ENCODE peak calls at places on chromosomes 5 and 9, in seven cellular contexts. L is nucleus accumbens, M is cerebellum, C is NCI-H446, I is endothelial cell, P is astrocyte of the spinal cord, W is adrenal gland. Y is an unnamed sample.

GRCh38 chr9:114303571-114303970 is 19.3 kb upstream of the ORM1 start:
- DNase-seq in W (peak), C (no peak), P (no peak), L (no peak), M (no peak), I (no peak), Y (no peak)

GRCh38 chr5:126577415-126577814 is 17.6 kb downstream of the ALDH7A1 start:
- DNase-seq in L (no peak), C (no peak), I (no peak), W (no peak), P (no peak), M (no peak), Y (no peak)

GRCh38 chr9:76394896-76395244 is 644 bp upstream of the RFK start:
- DNase-seq in P (no peak), L (peak), W (peak), M (peak), C (no peak), I (peak), Y (peak)

GRCh38 chr9:21561502-21561901 is 79.4 kb upstream of the IFNE start:
- DNase-seq in P (no peak), W (no peak), L (no peak), I (no peak), C (no peak), M (no peak), Y (no peak)

GRCh38 chr5:134462047-134462575 is 50.4 kb upstream of the CDKN2AIPNL start:
- DNase-seq in M (no peak), C (no peak), P (no peak), I (no peak), L (no peak), W (no peak), Y (no peak)

GRCh38 chr9:99860266-99860665 is 38.6 kb downstream of the NR4A3 start:
- DNase-seq in P (no peak), W (no peak), I (no peak), M (no peak), C (peak), L (no peak), Y (no peak)

GRCh38 chr5:134077926-134078580 is 36.4 kb upstream of the TCF7 start:
- DNase-seq in P (no peak), L (no peak), W (no peak), M (no peak), C (no peak), I (no peak), Y (no peak)

GRCh38 chr9:98899399-98900056 is 44.2 kb upstream of the COL15A1 start:
- DNase-seq in M (no peak), C (no peak), W (peak), L (no peak), I (no peak), P (peak), Y (no peak)

GRCh38 chr5:121006206-121006605 is 542.1 kb downstream of the PRR16 start:
- DNase-seq in I (no peak), P (no peak), W (no peak), M (no peak), L (no peak), C (no peak), Y (no peak)

GRCh38 chr5:72554897-72555296 is 47.7 kb upstream of the ZNF366 start:
- DNase-seq in C (no peak), M (no peak), I (no peak), W (no peak), L (no peak), P (no peak), Y (no peak)

GRCh38 chr5:141992349-141992963 is 20.4 kb downstream of the GNPDA1 start:
- DNase-seq in P (peak), C (peak), M (peak), I (peak), L (peak), W (peak), Y (peak)

GRCh38 chr5:5483880-5484595 is 61.6 kb downstream of the ICE1 start:
- DNase-seq in M (no peak), L (no peak), W (no peak), P (no peak), I (no peak), C (no peak), Y (no peak)

GRCh38 chr9:70945301-70945700 is 176.1 kb downstream of the TRPM3 start:
- DNase-seq in L (no peak), P (peak), M (no peak), C (no peak), W (no peak), I (no peak), Y (no peak)

GRCh38 chr9:93257808-93258331 is 73.9 kb downstream of the WNK2 start:
- DNase-seq in M (no peak), I (no peak), P (no peak), W (peak), C (no peak), L (no peak), Y (no peak)

GRCh38 chr5:51375084-51375483 is 8.2 kb upstream of the ISL1 start:
- DNase-seq in M (no peak), C (no peak), W (no peak), L (no peak), P (no peak), I (no peak), Y (no peak)

GRCh38 chr5:124080256-124080655 is 568.3 kb downstream of the CSNK1G3 start:
- DNase-seq in W (no peak), P (no peak), L (no peak), I (no peak), M (no peak), C (no peak), Y (no peak)

GRCh38 chr5:141672071-141672855 is 9.8 kb downstream of the ARAP3 start:
- DNase-seq in I (no peak), W (no peak), C (no peak), L (no peak), P (no peak), M (no peak), Y (no peak)

GRCh38 chr5:140295414-140295813 is 7.5 kb downstream of the PFDN1 start:
- DNase-seq in M (no peak), P (peak), I (no peak), W (peak), L (no peak), C (peak), Y (no peak)

GRCh38 chr5:142120247-142120935 is 11.8 kb downstream of the NDFIP1 start:
- DNase-seq in I (no peak), C (no peak), P (peak), W (no peak), L (no peak), M (no peak), Y (no peak)

GRCh38 chr5:149776376-149777305 is 46.5 kb downstream of the PPARGC1B start:
- DNase-seq in W (no peak), L (no peak), P (no peak), C (no peak), M (no peak), I (no peak), Y (no peak)

GRCh38 chr5:83474170-83474796 is 2.7 kb downstream of the VCAN start:
- DNase-seq in I (peak), C (peak), P (peak), L (peak), W (peak), M (peak), Y (peak)

GRCh38 chr5:180069589-180070247 is 1.8 kb downstream of the RNF130 start:
- DNase-seq in P (peak), W (peak), I (no peak), C (no peak), L (peak), M (no peak), Y (no peak)

GRCh38 chr5:103908327-103909099 is 345.9 kb upstream of the NUDT12 start:
- DNase-seq in M (no peak), L (no peak), C (no peak), W (no peak), I (no peak), P (no peak), Y (no peak)

GRCh38 chr5:127865273-127865672 is 162.1 kb downstream of the CCDC192 start:
- DNase-seq in W (no peak), P (no peak), M (no peak), C (no peak), L (no peak), I (no peak), Y (no peak)

GRCh38 chr5:178325311-178326053 is 92.9 kb upstream of the PHYKPL start:
- DNase-seq in C (no peak), L (no peak), P (no peak), I (no peak), W (no peak), M (no peak), Y (no peak)

GRCh38 chr9:137095664-137096517 is 9.1 kb downstream of the MAN1B1 start:
- DNase-seq in M (no peak), P (no peak), C (no peak), L (no peak), W (no peak), I (no peak), Y (no peak)

GRCh38 chr5:141695627-141696180 is 13.7 kb upstream of the ARAP3 start:
- DNase-seq in L (no peak), I (no peak), M (no peak), W (no peak), P (no peak), C (peak), Y (no peak)

GRCh38 chr5:150068961-150069618 is 17.3 kb downstream of the CSF1R start:
- DNase-seq in I (no peak), W (peak), P (no peak), L (no peak), M (no peak), C (no peak), Y (no peak)

GRCh38 chr9:89079421-89079820 is 88.2 kb downstream of the S1PR3 start:
- DNase-seq in I (no peak), M (no peak), C (no peak), L (no peak), W (no peak), P (no peak), Y (no peak)

GRCh38 chr5:136191304-136192014 is 1.5 kb downstream of the SMIM32 start:
- DNase-seq in M (no peak), W (no peak), L (no peak), I (peak), P (no peak), C (no peak), Y (no peak)

GRCh38 chr5:643811-644271 is 31.7 kb downstream of the CEP72 start:
- DNase-seq in P (peak), L (no peak), M (no peak), I (no peak), W (no peak), C (no peak), Y (no peak)

GRCh38 chr9:32782476-32783167 is 718 bp upstream of the TMEM215 start:
- DNase-seq in M (no peak), I (peak), P (no peak), W (no peak), C (no peak), L (no peak), Y (no peak)

GRCh38 chr5:127936439-127936972 is 147.1 kb upstream of the SLC12A2 start:
- DNase-seq in M (no peak), C (no peak), L (no peak), W (no peak), I (no peak), P (no peak), Y (no peak)

GRCh38 chr5:128345247-128345646 is 192.8 kb downstream of the FBN2 start:
- DNase-seq in P (no peak), M (no peak), L (no peak), I (no peak), C (no peak), W (no peak), Y (no peak)

GRCh38 chr5:98570010-98570409 is 203.5 kb upstream of the RGMB start:
- DNase-seq in P (peak), L (no peak), C (no peak), W (no peak), M (no peak), I (no peak), Y (no peak)

Y was measured in H1.